ENCODE peak calls at places on chromosome 17, in ten cellular contexts. S, C, V, E, Q, Y, U, N, W and F are unnamed samples. For H3K4me1, the result is how much of the 10 kb centered on the place peaks cover.

GRCh38 chr17:33057564-33057963 is 65.9 kb downstream of the SPACA3 start:
- DNase-seq in S (peak), C (no peak), V (no peak), E (no peak), Q (no peak), Y (no peak), U (no peak), N (no peak), W (no peak), F (peak)

GRCh38 chr17:38667099-38667786 is 7.5 kb downstream of the EPOP start:
- DNase-seq in S (peak), C (peak), V (peak), E (peak), Q (peak), Y (peak), U (peak), N (peak), W (peak), F (peak)

GRCh38 chr17:17328251-17328650 is 25.1 kb downstream of the NT5M start:
- DNase-seq in S (no peak), C (no peak), V (no peak), E (no peak), Q (no peak), Y (no peak), U (no peak), N (no peak), W (no peak), F (no peak)

GRCh38 chr17:4947411-4948165 is 742 bp downstream of the PFN1 start:
- DNase-seq in S (peak), C (peak), V (peak), E (peak), Q (peak), Y (peak), U (peak), N (peak), W (no peak), F (peak)

GRCh38 chr17:16352838-16353701 is at the start of gene CENPV:
- DNase-seq in S (peak), C (peak), V (no peak), E (no peak), Q (peak), Y (peak), U (peak), N (peak), W (peak), F (peak)

GRCh38 chr17:76388966-76389888 is 4.8 kb downstream of the SPHK1 start:
- DNase-seq in S (peak), C (peak), V (no peak), E (no peak), Q (peak), Y (no peak), U (no peak), N (no peak), W (no peak), F (peak)

GRCh38 chr17:44350733-44351226 is 5.7 kb downstream of the GRN start:
- DNase-seq in S (peak), C (peak), V (peak), E (peak), Q (peak), Y (peak), U (peak), N (peak), W (no peak), F (peak)

GRCh38 chr17:58756246-58757161 is 850 bp downstream of the PPM1E start:
- DNase-seq in S (peak), C (no peak), V (no peak), E (peak), Q (peak), Y (no peak), U (peak), N (peak), W (no peak), F (peak)

GRCh38 chr17:46854948-46855347 is 3.6 kb downstream of the WNT9B start:
- DNase-seq in S (no peak), C (no peak), V (no peak), E (no peak), Q (no peak), Y (no peak), U (no peak), N (no peak), W (no peak), F (no peak)

GRCh38 chr17:14922421-14922820 is 342.7 kb downstream of the PMP22 start:
- DNase-seq in S (no peak), C (no peak), V (no peak), E (no peak), Q (no peak), Y (peak), U (no peak), N (no peak), W (no peak), F (peak)

GRCh38 chr17:28716740-28717577 is 709 bp downstream of the RAB34 start:
- DNase-seq in S (peak), C (peak), V (peak), E (no peak), Q (peak), Y (peak), U (no peak), N (peak), W (no peak), F (peak)

GRCh38 chr17:44898768-44899073 is 524 bp downstream of the EFTUD2 start:
- DNase-seq in S (peak), C (no peak), V (peak), E (no peak), Q (no peak), Y (no peak), U (no peak), N (no peak), W (no peak), F (peak)

DNA sequence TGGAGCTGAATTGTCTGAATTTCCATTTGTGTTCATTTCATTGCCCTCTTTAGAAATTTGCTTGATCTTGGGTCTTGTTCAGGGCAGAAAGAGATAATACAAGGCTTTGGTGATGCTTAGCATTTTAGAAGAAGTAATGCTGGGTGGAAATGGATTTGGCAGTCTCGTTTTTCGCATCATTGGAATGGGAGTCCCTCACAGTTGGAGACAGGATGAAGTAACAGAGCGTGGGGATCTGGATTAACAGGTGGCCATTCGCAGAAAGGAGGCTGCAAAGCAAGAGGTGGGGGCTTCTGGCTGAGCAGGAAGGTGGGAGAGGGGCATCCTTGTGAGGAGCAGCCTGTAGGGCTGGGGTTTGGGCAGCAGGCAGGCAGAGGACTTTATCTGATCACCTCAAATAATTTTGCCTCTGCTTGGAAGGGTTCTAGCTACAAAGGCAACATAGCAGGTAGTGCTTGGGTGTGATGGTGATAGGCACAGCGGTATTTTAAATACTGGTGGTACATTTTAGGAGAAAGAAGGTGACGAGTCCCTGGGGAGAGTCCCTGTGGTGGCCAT is 17.0 kb downstream of the KSR1 start:
- DNase-seq in S (peak), C (no peak), V (no peak), E (no peak), Q (no peak), Y (no peak), U (no peak), N (no peak), W (no peak), F (no peak)
- H2AFZ ChIP-seq in S (no peak), C (no peak), V (no peak), E (peak), Q (no peak), Y (no peak), U (peak), N (no peak), W (no peak), F (no peak)

GRCh38 chr17:68462381-68463210 is 5.3 kb upstream of the WIPI1 start:
- DNase-seq in S (peak), C (peak), V (peak), E (peak), Q (peak), Y (peak), U (peak), N (peak), W (peak), F (peak)

GRCh38 chr17:68460096-68460495 is 2.8 kb upstream of the WIPI1 start:
- DNase-seq in S (no peak), C (no peak), V (no peak), E (no peak), Q (no peak), Y (no peak), U (no peak), N (no peak), W (no peak), F (no peak)

GRCh38 chr17:68461122-68461539 is 3.8 kb upstream of the WIPI1 start:
- DNase-seq in S (no peak), C (no peak), V (no peak), E (no peak), Q (no peak), Y (peak), U (peak), N (no peak), W (no peak), F (no peak)

GRCh38 chr17:68460715-68461114 is 3.4 kb upstream of the WIPI1 start:
- DNase-seq in S (no peak), C (no peak), V (no peak), E (peak), Q (no peak), Y (peak), U (peak), N (no peak), W (no peak), F (no peak)

GRCh38 chr17:68461589-68461988 is 4.3 kb upstream of the WIPI1 start:
- DNase-seq in S (no peak), C (peak), V (no peak), E (peak), Q (peak), Y (no peak), U (peak), N (no peak), W (no peak), F (no peak)
- H3K27ac ChIP-seq in S (no peak), C (no peak), V (no peak), E (peak), Q (no peak), Y (no peak), U (peak), N (no peak), W (no peak), F (no peak)

DNA sequence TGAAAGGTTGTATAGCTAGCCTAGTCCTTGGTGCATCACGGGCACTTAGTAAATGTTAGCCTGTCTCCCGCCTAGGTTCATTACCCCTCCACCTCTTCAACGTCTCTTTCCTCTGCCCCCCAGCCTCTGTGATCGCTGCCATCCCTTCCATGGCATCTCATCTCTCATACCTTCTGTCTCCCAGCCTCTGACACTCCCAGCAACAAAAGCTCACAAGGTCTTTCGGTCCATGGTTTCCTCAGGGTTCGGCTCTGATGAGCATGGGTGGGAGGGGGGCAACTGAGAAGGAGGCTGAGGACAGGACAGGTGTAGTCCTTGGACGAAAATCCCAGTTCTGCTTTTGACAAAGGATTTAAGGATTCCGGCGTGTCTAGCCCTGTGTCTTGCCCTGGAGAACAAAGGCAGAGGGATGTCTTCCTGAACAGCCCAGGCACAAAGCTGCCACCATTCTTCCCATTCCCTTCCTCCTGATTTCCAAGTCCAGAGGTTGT is 16.7 kb downstream of the CCR7 start:
- DNase-seq in S (no peak), C (no peak), V (no peak), E (no peak), Q (peak), Y (no peak), U (no peak), N (no peak), W (no peak), F (no peak)
- H3K4me1 ChIP-seq in S (under half), C (under half), V (under half), E (under half), Q (under half), Y (under half), U (under half), N (under half), W (under half), F (half or more)

GRCh38 chr17:2197271-2197670 is 106.3 kb downstream of the SMG6 start:
- DNase-seq in S (no peak), C (no peak), V (no peak), E (no peak), Q (no peak), Y (no peak), U (no peak), N (no peak), W (no peak), F (no peak)
- H2AFZ ChIP-seq in S (no peak), C (no peak), V (no peak), E (no peak), Q (no peak), Y (no peak), U (no peak), N (no peak), W (no peak), F (no peak)

DNA sequence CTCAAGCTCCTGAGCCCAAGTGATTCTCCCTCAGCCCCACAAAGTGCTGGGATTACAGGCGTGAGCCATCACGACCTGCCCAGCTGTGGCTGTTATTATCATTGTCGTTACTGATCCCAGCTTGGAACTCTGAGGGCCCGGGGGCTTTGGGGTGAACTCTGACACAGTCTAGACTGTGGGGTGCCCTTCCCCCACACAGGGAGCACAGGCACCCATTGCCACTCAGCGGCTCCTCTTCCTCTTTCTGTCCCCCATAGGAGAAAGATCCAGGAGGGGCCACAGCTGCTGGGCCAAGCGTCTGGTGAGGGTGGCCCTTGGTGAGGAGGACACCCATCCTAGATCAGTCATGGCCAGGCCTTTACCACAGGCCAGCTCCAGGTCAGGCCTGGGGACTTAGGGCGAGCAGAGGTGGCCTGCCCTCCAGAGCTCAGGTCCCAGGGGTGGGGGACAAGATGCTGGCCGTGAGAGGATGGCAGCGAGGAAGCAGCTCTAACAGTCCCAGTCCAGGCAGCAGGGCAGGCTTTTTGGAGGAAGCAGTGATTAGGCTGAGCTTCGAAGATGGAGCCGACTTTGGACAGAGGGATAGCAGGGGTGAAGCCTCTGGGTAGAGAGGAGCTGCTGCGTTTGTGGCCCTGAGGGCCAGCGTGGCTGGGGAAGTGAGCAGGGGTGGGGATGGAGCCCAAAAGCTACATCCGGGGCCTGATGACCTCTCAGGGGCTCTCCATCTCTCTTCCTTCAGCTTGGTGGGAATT is 24.7 kb downstream of the TMEM235 start:
- DNase-seq in S (no peak), C (no peak), V (no peak), E (no peak), Q (no peak), Y (no peak), U (no peak), N (no peak), W (no peak), F (no peak)
- H3K27ac ChIP-seq in S (no peak), C (no peak), V (no peak), E (no peak), Q (no peak), Y (no peak), U (no peak), N (no peak), W (no peak), F (no peak)